ENCODE peak calls at places on chromosomes 6 and 20, in ten cellular contexts. D, X, O, V, U, G, L, N, A and C are unnamed samples.

GRCh38 chr6:13522639-13523038 is 35.2 kb upstream of the GFOD1 start:
- DNase-seq in D (no peak), X (no peak), O (no peak), V (no peak), U (no peak), G (no peak), L (no peak), N (no peak), A (peak), C (no peak)

GRCh38 chr6:15329154-15329781 is 83.4 kb downstream of the JARID2 start:
- DNase-seq in D (no peak), X (peak), O (no peak), V (no peak), U (no peak), G (no peak), L (no peak), N (no peak), A (peak), C (peak)

GRCh38 chr20:48821261-48821910 is 6.4 kb downstream of the PREX1 start:
- DNase-seq in D (no peak), X (no peak), O (no peak), V (no peak), U (no peak), G (no peak), L (no peak), N (no peak), A (no peak), C (no peak)

GRCh38 chr6:91082311-91082803 is 495.5 kb upstream of the MAP3K7 start:
- DNase-seq in D (no peak), X (no peak), O (no peak), V (no peak), U (no peak), G (no peak), L (no peak), N (no peak), A (no peak), C (peak)

GRCh38 chr20:33915726-33916331 is 77.9 kb upstream of the RALY start:
- DNase-seq in D (peak), X (no peak), O (peak), V (peak), U (peak), G (peak), L (peak), N (peak), A (peak), C (peak)

GRCh38 chr6:1070085-1070521 is 241.8 kb upstream of the FOXQ1 start:
- DNase-seq in D (no peak), X (no peak), O (no peak), V (no peak), U (no peak), G (peak), L (no peak), N (no peak), A (no peak), C (no peak)

GRCh38 chr20:45970646-45971424 is 1.2 kb downstream of the ZNF335 start:
- DNase-seq in D (no peak), X (no peak), O (peak), V (no peak), U (no peak), G (peak), L (no peak), N (no peak), A (peak), C (peak)

GRCh38 chr6:13407709-13408695 is 79.4 kb downstream of the GFOD1 start:
- DNase-seq in D (no peak), X (no peak), O (no peak), V (no peak), U (no peak), G (peak), L (no peak), N (no peak), A (peak), C (no peak)

GRCh38 chr6:111875741-111876140 is 2.5 kb upstream of the FYN start:
- DNase-seq in D (no peak), X (no peak), O (no peak), V (no peak), U (no peak), G (no peak), L (no peak), N (no peak), A (no peak), C (no peak)

GRCh38 chr20:58214310-58214709 is 14.1 kb downstream of the ANKRD60 start:
- DNase-seq in D (no peak), X (no peak), O (no peak), V (no peak), U (no peak), G (no peak), L (no peak), N (no peak), A (no peak), C (no peak)